ENCODE peak calls at places on chromosomes 5 and 9, in ten cellular contexts. A, C, Q, K, B, X, R, P, I and H are unnamed samples.

GRCh38 chr5:27875148-27875547 is 836.8 kb upstream of the CDH9 start:
- DNase-seq in I (no peak), C (no peak), K (peak), A (no peak), P (no peak), X (no peak), Q (no peak), R (no peak), B (no peak), H (no peak)

GRCh38 chr9:87387351-87388055 is 110.2 kb upstream of the DAPK1 start:
- DNase-seq in Q (no peak), C (no peak), P (no peak), X (no peak), K (peak), A (peak), B (no peak), I (no peak), R (no peak), H (no peak)

GRCh38 chr9:133199648-133200321 is 9.3 kb downstream of the OBP2B start:
- DNase-seq in Q (no peak), I (no peak), A (peak), C (no peak), B (peak), X (no peak), K (no peak), R (no peak), P (no peak), H (no peak)

GRCh38 chr9:121888438-121888775 is 204.7 kb downstream of the TTLL11 start:
- DNase-seq in I (no peak), R (no peak), X (no peak), C (no peak), B (no peak), K (peak), A (peak), P (peak), Q (peak), H (no peak)

GRCh38 chr5:160460377-160461049 is 38.9 kb downstream of the PTTG1 start:
- DNase-seq in A (peak), C (no peak), X (no peak), Q (no peak), R (no peak), P (no peak), K (no peak), I (no peak), B (no peak), H (no peak)

GRCh38 chr5:143129910-143130703 is 273.4 kb downstream of the NR3C1 start:
- DNase-seq in C (no peak), B (no peak), A (no peak), X (no peak), R (no peak), P (no peak), I (no peak), K (no peak), Q (no peak), H (no peak)

GRCh38 chr5:62343428-62343827 is 37.4 kb downstream of the KIF2A start:
- DNase-seq in K (peak), Q (no peak), I (no peak), P (peak), X (no peak), R (no peak), B (no peak), A (no peak), C (no peak), H (no peak)

GRCh38 chr5:77010281-77010680 is 19.9 kb upstream of the AGGF1 start:
- DNase-seq in I (no peak), Q (peak), P (no peak), B (no peak), R (no peak), A (no peak), K (no peak), X (no peak), C (no peak), H (no peak)

GRCh38 chr9:123523828-123524227 is 167.8 kb downstream of the CRB2 start:
- DNase-seq in P (no peak), C (no peak), A (no peak), Q (no peak), B (no peak), K (no peak), X (no peak), R (no peak), I (no peak), H (no peak)

GRCh38 chr5:147784596-147784995 is 2.1 kb upstream of the JAKMIP2 start:
- DNase-seq in R (no peak), C (no peak), A (no peak), I (no peak), P (no peak), X (no peak), K (no peak), Q (no peak), B (no peak), H (no peak)

GRCh38 chr5:147780924-147781530 is 1.5 kb downstream of the JAKMIP2 start:
- DNase-seq in C (peak), X (no peak), R (no peak), P (no peak), I (no peak), A (no peak), B (no peak), K (no peak), Q (no peak), H (no peak)

GRCh38 chr5:147786115-147786514 is 3.6 kb upstream of the JAKMIP2 start:
- DNase-seq in K (no peak), P (no peak), X (no peak), B (no peak), I (no peak), R (no peak), C (no peak), Q (no peak), A (no peak), H (no peak)

GRCh38 chr5:147788023-147788422 is 5.5 kb upstream of the JAKMIP2 start:
- DNase-seq in X (no peak), R (no peak), I (no peak), Q (no peak), C (no peak), K (no peak), P (no peak), B (no peak), A (no peak), H (no peak)

GRCh38 chr5:147782053-147783028 is at the start of gene JAKMIP2:
- DNase-seq in K (peak), Q (peak), X (peak), B (peak), C (peak), I (peak), A (peak), P (peak), R (peak), H (peak)
- TF ChIP-seq CTCF in K (no peak), Q (peak), X (no peak), B (no peak), C (peak), I (no peak), A (no peak), P (no peak), R (no peak), H (no peak)

GRCh38 chr5:79235578-79236363 is at the start of gene JMY:
- DNase-seq in I (peak), R (peak), B (peak), A (peak), K (peak), Q (peak), C (peak), X (peak), P (peak), H (peak)
- TF ChIP-seq CTCF in I (no peak), R (no peak), B (no peak), A (no peak), K (peak), Q (peak), C (no peak), X (no peak), P (no peak), H (peak)

GRCh38 chr9:137605146-137606004 is at the start of gene ARRDC1:
- DNase-seq in A (peak), P (peak), C (peak), Q (peak), R (peak), K (peak), X (peak), I (peak), B (peak), H (peak)

GRCh38 chr9:137604345-137605145 is 941 bp upstream of the ARRDC1 start:
- DNase-seq in X (no peak), C (peak), I (no peak), Q (no peak), P (no peak), R (no peak), K (no peak), A (no peak), B (no peak), H (no peak)

GRCh38 chr9:137606005-137606601 is 617 bp downstream of the ARRDC1 start:
- DNase-seq in A (no peak), P (no peak), B (no peak), K (no peak), X (no peak), C (peak), I (no peak), R (no peak), Q (no peak), H (peak)

GRCh38 chr9:137598943-137599342 is 6.5 kb upstream of the ARRDC1 start:
- DNase-seq in R (no peak), C (no peak), Q (no peak), X (no peak), P (no peak), K (no peak), I (no peak), A (no peak), B (no peak), H (no peak)

GRCh38 chr9:137602661-137603060 is 2.8 kb upstream of the ARRDC1 start:
- DNase-seq in C (peak), I (no peak), Q (peak), X (no peak), P (no peak), K (no peak), B (no peak), R (no peak), A (no peak), H (no peak)
- TF ChIP-seq CTCF in C (no peak), I (no peak), Q (no peak), X (no peak), P (no peak), K (peak), B (no peak), R (no peak), A (no peak), H (no peak)

GRCh38 chr5:90642706-90643229 is 84.2 kb downstream of the ADGRV1 start:
- DNase-seq in R (no peak), K (no peak), A (no peak), P (no peak), C (no peak), Q (no peak), X (no peak), I (no peak), B (no peak), H (no peak)
- TF ChIP-seq CTCF in R (no peak), K (no peak), A (no peak), P (no peak), C (no peak), Q (no peak), X (no peak), I (no peak), B (no peak), H (no peak)

DNA sequence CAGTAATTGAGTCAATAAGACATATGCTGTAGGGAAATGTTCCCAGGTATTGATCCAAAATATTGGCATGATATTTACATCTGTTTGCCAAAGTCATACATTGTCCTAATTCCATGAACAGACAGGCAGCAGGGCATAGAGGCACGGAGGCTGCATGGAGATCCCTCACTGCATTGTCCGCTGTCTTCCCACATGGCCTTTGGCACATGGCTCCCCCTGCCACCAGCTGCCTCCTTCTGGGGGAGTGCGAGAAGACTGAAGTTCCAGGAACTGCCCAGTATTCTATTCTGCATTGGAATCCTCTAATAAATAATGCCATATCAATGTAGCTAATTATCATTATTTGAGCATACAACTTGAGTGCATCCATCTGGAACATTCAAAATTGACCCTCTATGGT is 269.0 kb downstream of the FBXL7 start:
- DNase-seq in K (no peak), C (no peak), X (no peak), A (no peak), I (no peak), P (no peak), R (no peak), B (no peak), Q (no peak), H (no peak)
- TF ChIP-seq CTCF in K (no peak), C (no peak), X (no peak), A (no peak), I (no peak), P (no peak), R (no peak), B (no peak), Q (no peak), H (no peak)

GRCh38 chr9:136947955-136948510 is 3.0 kb downstream of the C8G start:
- DNase-seq in Q (peak), I (peak), X (no peak), B (peak), A (peak), R (no peak), K (peak), C (peak), P (peak), H (no peak)
- TF ChIP-seq CTCF in Q (peak), I (peak), X (peak), B (peak), A (peak), R (no peak), K (peak), C (peak), P (peak), H (peak)

GRCh38 chr5:39314591-39314990 is 49.7 kb downstream of the C9 start:
- DNase-seq in C (no peak), B (no peak), I (no peak), A (no peak), R (no peak), Q (no peak), K (no peak), P (no peak), X (no peak), H (no peak)
- TF ChIP-seq CTCF in C (no peak), B (no peak), I (no peak), A (no peak), R (no peak), Q (peak), K (no peak), P (peak), X (no peak), H (no peak)

DNA sequence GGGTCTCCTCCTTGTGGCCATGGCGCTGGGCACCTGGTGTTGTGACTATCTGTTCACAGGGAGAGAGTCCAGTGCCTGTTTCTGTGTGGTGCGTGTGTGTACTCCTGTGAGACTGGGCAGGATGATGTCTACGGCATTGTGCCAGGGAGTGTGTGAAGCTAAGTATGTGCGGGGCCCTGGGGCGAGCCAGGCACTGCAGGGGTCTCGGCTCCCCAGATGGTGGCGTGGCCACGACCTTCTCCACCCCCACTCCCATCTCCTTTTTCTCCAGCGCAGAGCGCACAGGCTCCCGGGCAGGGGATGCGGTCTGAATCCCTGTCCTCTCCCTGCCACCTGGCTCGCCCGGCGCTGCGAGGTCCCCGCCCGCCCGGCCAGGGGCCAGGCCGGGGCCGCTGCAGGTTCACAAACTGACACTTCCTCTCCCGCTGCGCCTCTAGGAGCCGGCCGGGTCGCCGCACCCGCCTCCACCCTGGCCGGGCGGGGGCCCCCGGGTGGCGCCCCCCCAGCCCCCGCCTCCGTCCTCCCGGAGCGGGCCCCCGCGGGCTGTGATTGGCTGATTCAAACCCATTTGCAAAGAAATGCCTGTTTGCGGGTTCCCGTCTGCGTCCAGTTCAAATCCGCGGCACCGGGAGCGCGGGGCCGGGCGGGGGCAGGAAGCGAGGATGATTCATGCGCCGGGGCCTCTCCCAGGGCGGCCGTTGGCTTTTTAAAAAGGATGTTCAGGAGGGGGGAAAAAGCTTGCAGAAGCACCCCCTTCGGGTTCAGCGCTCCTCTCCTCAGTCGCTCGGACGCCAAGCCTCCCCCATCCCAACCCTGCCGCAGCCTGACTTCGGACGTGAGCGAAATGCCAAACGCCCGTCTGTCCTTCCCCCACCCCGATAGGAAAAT is 790 bp downstream of the PHF19 start:
- DNase-seq in I (peak), K (peak), B (peak), P (peak), X (peak), R (peak), C (peak), A (peak), Q (peak), H (peak)
- TF ChIP-seq CTCF in I (no peak), K (no peak), B (no peak), P (peak), X (peak), R (no peak), C (no peak), A (no peak), Q (no peak), H (peak)

GRCh38 chr5:110716247-110717245 is 9.9 kb downstream of the TMEM232 start:
- DNase-seq in C (no peak), R (no peak), B (no peak), A (no peak), Q (no peak), I (no peak), P (no peak), K (no peak), X (peak), H (no peak)
- TF ChIP-seq CTCF in C (peak), R (no peak), B (no peak), A (peak), Q (peak), I (no peak), P (no peak), K (no peak), X (no peak), H (no peak)

GRCh38 chr5:82296929-82297328 is 18.8 kb upstream of the RPS23 start:
- DNase-seq in B (no peak), K (no peak), X (no peak), Q (no peak), I (no peak), C (no peak), P (no peak), R (no peak), A (no peak), H (no peak)
- TF ChIP-seq CTCF in B (no peak), K (no peak), X (no peak), Q (peak), I (no peak), C (peak), P (no peak), R (no peak), A (no peak), H (no peak)